ENCODE peak calls at places on chromosome 4, in seven cellular contexts. E is sigmoid colon, W is H1, R is body of pancreas, A is A549, V is tibial nerve, Q is ovary. G is an unnamed sample.

GRCh38 chr4:38574559-38575333 is 89.3 kb upstream of the KLF3 start:
- DNase-seq in E (no peak), W (no peak), R (peak; percentile 27), A (no peak), V (no peak), Q (no peak), G (no peak)

GRCh38 chr4:125168531-125168930 is 146.2 kb upstream of the FAT4 start:
- DNase-seq in E (no peak), W (no peak), R (no peak), A (no peak), V (no peak), Q (no peak), G (no peak)

GRCh38 chr4:77994194-77994721 is 62.9 kb upstream of the FRAS1 start:
- DNase-seq in E (no peak), W (peak; percentile 57), R (peak; percentile 28), A (peak; percentile 57), V (no peak), Q (no peak), G (no peak)

GRCh38 chr4:2048831-2049230 is 10.3 kb upstream of the NAT8L start:
- DNase-seq in E (no peak), W (peak; percentile 16), R (no peak), A (no peak), V (no peak), Q (no peak), G (no peak)

GRCh38 chr4:109887071-109887470 is 25.6 kb upstream of the EGF start:
- DNase-seq in E (no peak), W (no peak), R (no peak), A (no peak), V (no peak), Q (no peak), G (no peak)

GRCh38 chr4:128359422-128359821 is 71.8 kb upstream of the PGRMC2 start:
- DNase-seq in E (no peak), W (no peak), R (no peak), A (no peak), V (no peak), Q (no peak), G (no peak)

GRCh38 chr4:113300384-113301011 is 251.0 kb downstream of the ANK2 start:
- DNase-seq in E (no peak), W (no peak), R (no peak), A (peak; percentile 47), V (no peak), Q (no peak), G (no peak)

GRCh38 chr4:66178901-66179300 is 508.6 kb upstream of the EPHA5 start:
- DNase-seq in E (no peak), W (no peak), R (no peak), A (peak; percentile 25), V (no peak), Q (no peak), G (no peak)

GRCh38 chr4:70979445-70980008 is 13.9 kb upstream of the DCK start:
- DNase-seq in E (no peak), W (no peak), R (no peak), A (no peak), V (no peak), Q (no peak), G (no peak)

GRCh38 chr4:7368296-7368695 is 66.4 kb downstream of the PSAPL1 start:
- DNase-seq in E (peak; percentile 29), W (no peak), R (no peak), A (no peak), V (no peak), Q (peak; percentile 29), G (no peak)

GRCh38 chr4:117796677-117797076 is 237.6 kb upstream of the NDST3 start:
- DNase-seq in E (no peak), W (no peak), R (no peak), A (peak; percentile 3), V (no peak), Q (no peak), G (no peak)

GRCh38 chr4:5804656-5805055 is 88.2 kb downstream of the CRMP1 start:
- DNase-seq in E (no peak), W (no peak), R (no peak), A (no peak), V (no peak), Q (no peak), G (no peak)

GRCh38 chr4:5036239-5036638 is 15.0 kb upstream of the STK32B start:
- DNase-seq in E (no peak), W (no peak), R (no peak), A (no peak), V (no peak), Q (no peak), G (no peak)

GRCh38 chr4:44727471-44727870 is 1.1 kb upstream of the GNPDA2 start:
- DNase-seq in E (no peak), W (no peak), R (no peak), A (no peak), V (no peak), Q (no peak), G (no peak)

GRCh38 chr4:44725861-44726820 is at the start of gene GNPDA2:
- DNase-seq in E (peak; percentile 95), W (peak; percentile 85), R (peak; percentile 93), A (peak; percentile 86), V (peak; percentile 72), Q (peak; percentile 94), G (peak; percentile 70)

GRCh38 chr4:44722001-44722400 is 4.4 kb downstream of the GNPDA2 start:
- DNase-seq in E (no peak), W (no peak), R (no peak), A (no peak), V (no peak), Q (no peak), G (no peak)

DNA sequence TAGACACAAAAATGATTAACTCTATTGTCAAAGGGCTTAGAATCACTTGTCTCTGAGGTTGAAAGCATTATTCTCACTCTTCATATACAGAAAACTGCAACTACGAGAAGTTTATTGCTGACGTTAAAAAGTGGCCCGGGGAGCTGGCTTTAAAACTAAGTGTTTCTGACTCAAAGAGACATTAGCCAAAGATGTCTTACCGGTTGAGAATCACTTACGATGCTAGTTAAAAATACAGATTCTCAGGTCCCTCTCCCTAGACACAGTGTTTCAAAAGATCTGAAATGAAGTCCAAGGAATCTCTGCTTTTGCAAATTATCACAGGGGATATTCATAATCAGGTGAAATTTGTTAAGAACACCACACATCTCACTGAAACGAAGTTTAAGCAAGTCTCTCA is 1.2 kb downstream of the GNPDA2 start:
- DNase-seq in E (no peak), W (no peak), R (no peak), A (no peak), V (no peak), Q (no peak), G (no peak)
- TF ChIP-seq POLR2A in E (no peak), W (no peak), R (no peak), A (no peak), V (no peak), Q (no peak), G (no peak)

GRCh38 chr4:157013656-157014055 is 42.1 kb upstream of the PDGFC start:
- DNase-seq in E (no peak), W (no peak), R (no peak), A (no peak), V (no peak), Q (no peak), G (no peak)
- H3K27ac ChIP-seq in E (no peak overlapping the region), W (no peak overlapping the region), R (no peak overlapping the region), A (no peak overlapping the region), V (no peak overlapping the region), Q (no peak overlapping the region), G (no peak overlapping the region)

GRCh38 chr4:85964298-85964697 is 395.6 kb downstream of the MAPK10 start:
- DNase-seq in E (no peak), W (no peak), R (no peak), A (peak; percentile 23), V (no peak), Q (no peak), G (no peak)
- TF ChIP-seq CTCF in E (no peak), W (peak; percentile 37), R (no peak), A (peak; percentile 39), V (no peak), Q (no peak), G (no peak)

GRCh38 chr4:52546449-52546848 is 112.7 kb downstream of the USP46 start:
- DNase-seq in E (no peak), W (no peak), R (no peak), A (no peak), V (no peak), Q (no peak), G (no peak)

GRCh38 chr4:52548818-52549570 is 110.1 kb downstream of the USP46 start:
- DNase-seq in E (no peak), W (no peak), R (no peak), A (no peak), V (no peak), Q (no peak), G (no peak)

GRCh38 chr4:52550186-52550585 is 108.9 kb downstream of the USP46 start:
- DNase-seq in E (no peak), W (no peak), R (no peak), A (no peak), V (no peak), Q (no peak), G (no peak)

DNA sequence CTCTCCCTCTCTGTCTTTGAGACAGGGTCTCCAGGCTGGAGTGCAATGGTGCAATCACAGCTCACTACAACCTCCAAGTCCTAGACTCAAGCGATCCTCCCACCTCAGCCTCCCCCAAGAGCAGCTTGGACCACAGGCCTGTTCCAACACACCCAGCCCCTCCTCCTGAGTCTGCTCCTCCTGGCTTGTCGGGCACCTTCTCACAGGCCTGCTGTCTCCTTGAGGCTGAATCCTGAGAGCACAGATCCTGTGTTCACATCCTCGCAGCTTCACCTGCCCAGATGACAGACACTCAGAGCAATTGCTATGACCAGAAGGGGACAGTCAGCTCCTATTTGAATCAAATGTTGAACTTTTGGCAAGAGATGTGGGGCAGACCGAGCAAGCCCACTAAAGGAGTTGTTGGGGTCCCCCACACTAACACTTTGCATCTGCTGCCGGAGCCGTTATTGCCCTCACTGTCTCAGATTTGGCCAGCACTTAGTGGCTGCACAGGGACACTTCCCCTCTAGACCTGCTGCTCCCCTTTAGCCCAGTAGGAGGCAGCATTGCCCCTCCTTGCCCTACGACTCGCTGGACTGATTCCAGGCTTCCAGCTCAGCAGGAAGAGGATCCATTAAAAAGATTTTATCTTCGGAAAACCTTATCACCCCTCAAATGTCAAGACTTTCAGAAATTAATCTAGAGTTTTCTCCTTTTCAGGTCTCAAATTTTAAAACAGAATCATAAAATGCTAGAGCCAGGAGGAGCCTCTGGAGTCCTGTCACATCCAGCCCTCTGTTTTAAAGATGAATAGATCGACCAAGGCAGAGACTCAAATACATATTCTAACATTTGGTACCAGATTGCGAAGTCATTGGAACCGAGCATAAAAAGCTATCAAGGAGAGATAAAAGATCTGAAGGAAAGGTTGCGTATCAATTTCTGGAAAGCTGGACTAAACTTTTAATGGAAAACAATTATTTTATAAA is 113.7 kb downstream of the USP46 start:
- DNase-seq in E (peak; percentile 86), W (peak; percentile 92), R (peak; percentile 84), A (peak; percentile 48), V (peak; percentile 58), Q (peak; percentile 84), G (peak; percentile 80)
- TF ChIP-seq POLR2A in E (no peak), W (no peak), R (no peak), A (no peak), V (no peak), Q (no peak), G (no peak)

G was measured in breast epithelium.